ENCODE peak calls at places on chromosomes 3 and 15, in four cellular contexts. U is left ventricle myocardium inferior; E is psoas muscle; T is effector memory CD4-positive, alpha-beta T cell. L is an unnamed sample.

GRCh38 chr15:55279746-55280351 is 9.8 kb downstream of the RAB27A start:
- DNase-seq in E (no peak), U (no peak), T (peak), L (peak)

GRCh38 chr15:71013446-71013845 is 101.8 kb upstream of the THSD4 start:
- DNase-seq in U (no peak), T (no peak), E (no peak), L (no peak)

GRCh38 chr3:60434945-60435344 is 816.3 kb downstream of the FHIT start:
- DNase-seq in T (no peak), U (no peak), E (no peak), L (no peak)

GRCh38 chr3:155512175-155512866 is 218.8 kb upstream of the STRIT1 start:
- DNase-seq in T (no peak), U (no peak), E (no peak), L (no peak)

GRCh38 chr3:23588547-23588946 is 217.2 kb upstream of the UBE2E1 start:
- DNase-seq in E (no peak), T (no peak), U (no peak), L (no peak)

GRCh38 chr3:185021326-185021725 is 131.5 kb downstream of the C3orf70 start:
- DNase-seq in U (no peak), T (no peak), E (no peak), L (no peak)

GRCh38 chr15:64029111-64029510 is 17.2 kb downstream of the DAPK2 start:
- DNase-seq in E (no peak), T (no peak), U (no peak), L (no peak)

GRCh38 chr3:150783920-150784746 is 21.2 kb upstream of the SIAH2 start:
- DNase-seq in E (no peak), T (no peak), U (no peak), L (no peak)

GRCh38 chr3:134008630-134009156 is 21.0 kb downstream of the SLCO2A1 start:
- DNase-seq in E (no peak), T (no peak), U (no peak), L (peak)

GRCh38 chr15:49645937-49646336 is 25.1 kb downstream of the DTWD1 start:
- DNase-seq in E (peak), T (no peak), U (no peak), L (peak)

GRCh38 chr15:86608461-86608860 is 528.8 kb downstream of the AGBL1 start:
- DNase-seq in U (peak), T (no peak), E (peak), L (no peak)

GRCh38 chr3:49638445-49638844 is 35.7 kb upstream of the APEH start:
- DNase-seq in E (no peak), U (no peak), T (no peak), L (peak)

GRCh38 chr15:88646088-88646405 is 7.2 kb downstream of the ISG20 start:
- DNase-seq in T (no peak), E (no peak), U (no peak), L (no peak)

GRCh38 chr3:13072239-13073041 is 789 bp downstream of the IQSEC1 start:
- DNase-seq in U (peak), T (no peak), E (peak), L (no peak)

GRCh38 chr15:94584833-94585244 is 353.5 kb downstream of the MCTP2 start:
- DNase-seq in E (no peak), U (no peak), T (no peak), L (no peak)

GRCh38 chr3:184795493-184796198 is 16.3 kb upstream of the VPS8 start:
- DNase-seq in U (no peak), T (no peak), E (no peak), L (no peak)

GRCh38 chr15:85730001-85730820 is 64.5 kb downstream of the KLHL25 start:
- DNase-seq in E (no peak), T (peak), U (no peak), L (peak)